ENCODE peak calls at places on chromosomes 4 and X, in nine cellular contexts. One of them, this sample, is unnamed.

GRCh38 chrX:47743504-47743903 is 84.5 kb upstream of the UXT start:
- DNase-seq in GM23338: no peak
- DNase-seq in neuronal stem cell: no peak
- DNase-seq in thoracic aorta: no peak
- DNase-seq in A549: no peak
- DNase-seq in cardiac muscle cell: no peak
- DNase-seq in upper lobe of right lung: no peak
- DNase-seq in SK-N-SH: no peak
- DNase-seq in CD4-positive, CD25-positive, alpha-beta regulatory T cell: no peak
- DNase-seq in this sample: no peak

GRCh38 chr4:1492636-1493539 is 86.6 kb upstream of the NKX1-1 start:
- DNase-seq in upper lobe of right lung: peak
- DNase-seq in GM23338: no peak
- DNase-seq in cardiac muscle cell: no peak
- DNase-seq in SK-N-SH: peak
- DNase-seq in neuronal stem cell: no peak
- DNase-seq in thoracic aorta: no peak
- DNase-seq in A549: no peak
- DNase-seq in CD4-positive, CD25-positive, alpha-beta regulatory T cell: no peak
- DNase-seq in this sample: no peak

GRCh38 chrX:129933700-129934099 is 27.7 kb downstream of the UTP14A start:
- DNase-seq in thoracic aorta: no peak
- DNase-seq in CD4-positive, CD25-positive, alpha-beta regulatory T cell: no peak
- DNase-seq in cardiac muscle cell: no peak
- DNase-seq in A549: no peak
- DNase-seq in SK-N-SH: no peak
- DNase-seq in upper lobe of right lung: no peak
- DNase-seq in GM23338: no peak
- DNase-seq in neuronal stem cell: no peak
- DNase-seq in this sample: no peak

GRCh38 chr4:121796283-121796682 is 4.8 kb upstream of the EXOSC9 start:
- DNase-seq in cardiac muscle cell: no peak
- DNase-seq in A549: no peak
- DNase-seq in GM23338: peak
- DNase-seq in neuronal stem cell: no peak
- DNase-seq in upper lobe of right lung: no peak
- DNase-seq in SK-N-SH: no peak
- DNase-seq in CD4-positive, CD25-positive, alpha-beta regulatory T cell: no peak
- DNase-seq in thoracic aorta: no peak
- DNase-seq in this sample: no peak

GRCh38 chr4:151223465-151223864 is 53.5 kb upstream of the PRSS48 start:
- DNase-seq in cardiac muscle cell: no peak
- DNase-seq in GM23338: no peak
- DNase-seq in SK-N-SH: no peak
- DNase-seq in A549: no peak
- DNase-seq in thoracic aorta: no peak
- DNase-seq in CD4-positive, CD25-positive, alpha-beta regulatory T cell: no peak
- DNase-seq in neuronal stem cell: no peak
- DNase-seq in upper lobe of right lung: no peak
- DNase-seq in this sample: no peak

GRCh38 chrX:154526901-154527675 is 11.1 kb upstream of the FAM3A start:
- DNase-seq in SK-N-SH: peak
- DNase-seq in thoracic aorta: no peak
- DNase-seq in neuronal stem cell: peak
- DNase-seq in GM23338: peak
- DNase-seq in A549: no peak
- DNase-seq in CD4-positive, CD25-positive, alpha-beta regulatory T cell: peak
- DNase-seq in cardiac muscle cell: peak
- DNase-seq in upper lobe of right lung: peak
- DNase-seq in this sample: no peak

GRCh38 chr4:2091990-2092652 is 33.0 kb downstream of the NAT8L start:
- DNase-seq in A549: no peak
- DNase-seq in upper lobe of right lung: no peak
- DNase-seq in GM23338: no peak
- DNase-seq in thoracic aorta: no peak
- DNase-seq in cardiac muscle cell: no peak
- DNase-seq in SK-N-SH: no peak
- DNase-seq in CD4-positive, CD25-positive, alpha-beta regulatory T cell: no peak
- DNase-seq in neuronal stem cell: no peak
- DNase-seq in this sample: no peak

GRCh38 chr4:95572304-95572991 is 23.7 kb upstream of the UNC5C start:
- DNase-seq in cardiac muscle cell: peak
- DNase-seq in neuronal stem cell: no peak
- DNase-seq in GM23338: peak
- DNase-seq in A549: no peak
- DNase-seq in SK-N-SH: no peak
- DNase-seq in thoracic aorta: no peak
- DNase-seq in CD4-positive, CD25-positive, alpha-beta regulatory T cell: no peak
- DNase-seq in upper lobe of right lung: peak
- DNase-seq in this sample: no peak

GRCh38 chr4:145635117-145635516 is 15.9 kb downstream of the MMAA start:
- DNase-seq in neuronal stem cell: no peak
- DNase-seq in thoracic aorta: no peak
- DNase-seq in CD4-positive, CD25-positive, alpha-beta regulatory T cell: no peak
- DNase-seq in SK-N-SH: no peak
- DNase-seq in GM23338: no peak
- DNase-seq in upper lobe of right lung: no peak
- DNase-seq in cardiac muscle cell: no peak
- DNase-seq in A549: no peak
- DNase-seq in this sample: no peak

GRCh38 chrX:15617111-15617510 is 16.4 kb upstream of the ACE2 start:
- DNase-seq in GM23338: no peak
- DNase-seq in SK-N-SH: no peak
- DNase-seq in thoracic aorta: no peak
- DNase-seq in neuronal stem cell: no peak
- DNase-seq in CD4-positive, CD25-positive, alpha-beta regulatory T cell: no peak
- DNase-seq in upper lobe of right lung: no peak
- DNase-seq in A549: no peak
- DNase-seq in cardiac muscle cell: no peak
- DNase-seq in this sample: no peak
- H3K27ac ChIP-seq in GM23338: no peak
- H3K27ac ChIP-seq in SK-N-SH: no peak
- H3K27ac ChIP-seq in thoracic aorta: no peak
- H3K27ac ChIP-seq in neuronal stem cell: no peak
- H3K27ac ChIP-seq in CD4-positive, CD25-positive, alpha-beta regulatory T cell: no peak
- H3K27ac ChIP-seq in upper lobe of right lung: no peak
- H3K27ac ChIP-seq in A549: no peak
- H3K27ac ChIP-seq in cardiac muscle cell: no peak
- H3K27ac ChIP-seq in this sample: no peak

GRCh38 chr4:105896461-105896939 is 1.2 kb downstream of the NPNT start:
- DNase-seq in cardiac muscle cell: no peak
- DNase-seq in neuronal stem cell: no peak
- DNase-seq in CD4-positive, CD25-positive, alpha-beta regulatory T cell: no peak
- DNase-seq in GM23338: peak
- DNase-seq in thoracic aorta: no peak
- DNase-seq in SK-N-SH: no peak
- DNase-seq in A549: no peak
- DNase-seq in upper lobe of right lung: no peak
- DNase-seq in this sample: no peak
- H3K4me3 ChIP-seq in cardiac muscle cell: peak
- H3K4me3 ChIP-seq in neuronal stem cell: peak
- H3K4me3 ChIP-seq in CD4-positive, CD25-positive, alpha-beta regulatory T cell: no peak
- H3K4me3 ChIP-seq in GM23338: peak
- H3K4me3 ChIP-seq in thoracic aorta: peak
- H3K4me3 ChIP-seq in SK-N-SH: peak
- H3K4me3 ChIP-seq in A549: no peak
- H3K4me3 ChIP-seq in upper lobe of right lung: peak
- H3K4me3 ChIP-seq in this sample: no peak

GRCh38 chrX:2321411-2321810 is 179.4 kb downstream of the DHRSX start:
- DNase-seq in neuronal stem cell: no peak
- DNase-seq in thoracic aorta: no peak
- DNase-seq in SK-N-SH: no peak
- DNase-seq in GM23338: no peak
- DNase-seq in cardiac muscle cell: no peak
- DNase-seq in upper lobe of right lung: no peak
- DNase-seq in A549: no peak
- DNase-seq in CD4-positive, CD25-positive, alpha-beta regulatory T cell: no peak
- DNase-seq in this sample: no peak

GRCh38 chrX:2318371-2318770 is 182.4 kb downstream of the DHRSX start:
- DNase-seq in A549: no peak
- DNase-seq in GM23338: no peak
- DNase-seq in cardiac muscle cell: no peak
- DNase-seq in CD4-positive, CD25-positive, alpha-beta regulatory T cell: no peak
- DNase-seq in neuronal stem cell: no peak
- DNase-seq in thoracic aorta: no peak
- DNase-seq in upper lobe of right lung: no peak
- DNase-seq in SK-N-SH: no peak
- DNase-seq in this sample: no peak

GRCh38 chrX:2317527-2318055 is 183.2 kb downstream of the DHRSX start:
- DNase-seq in CD4-positive, CD25-positive, alpha-beta regulatory T cell: no peak
- DNase-seq in A549: no peak
- DNase-seq in thoracic aorta: no peak
- DNase-seq in upper lobe of right lung: no peak
- DNase-seq in SK-N-SH: no peak
- DNase-seq in GM23338: no peak
- DNase-seq in cardiac muscle cell: no peak
- DNase-seq in neuronal stem cell: no peak
- DNase-seq in this sample: no peak

GRCh38 chrX:2320580-2321327 is 180.0 kb downstream of the DHRSX start:
- DNase-seq in thoracic aorta: no peak
- DNase-seq in CD4-positive, CD25-positive, alpha-beta regulatory T cell: no peak
- DNase-seq in neuronal stem cell: no peak
- DNase-seq in GM23338: no peak
- DNase-seq in SK-N-SH: peak
- DNase-seq in upper lobe of right lung: peak
- DNase-seq in cardiac muscle cell: peak
- DNase-seq in A549: peak
- DNase-seq in this sample: no peak

DNA sequence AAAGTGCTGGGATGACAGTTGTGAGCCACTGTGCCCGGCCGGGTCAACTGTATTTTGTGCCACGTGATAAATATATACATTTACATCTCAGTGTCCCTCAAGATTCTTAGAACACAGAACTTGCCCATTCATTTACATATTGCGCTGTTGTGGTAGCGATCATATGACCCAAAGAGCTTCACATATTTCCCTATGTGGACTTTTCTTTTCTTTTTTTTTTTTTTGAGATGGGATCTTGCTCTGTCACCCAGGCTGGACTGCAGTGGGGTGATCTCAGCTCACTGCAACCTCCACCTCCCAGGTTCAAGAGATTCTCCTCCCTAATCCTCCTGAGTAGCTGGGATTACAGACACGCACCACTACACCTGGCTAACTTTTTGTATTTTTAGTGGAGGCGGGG is 180.7 kb downstream of the DHRSX start:
- DNase-seq in upper lobe of right lung: no peak
- DNase-seq in cardiac muscle cell: no peak
- DNase-seq in thoracic aorta: no peak
- DNase-seq in neuronal stem cell: no peak
- DNase-seq in CD4-positive, CD25-positive, alpha-beta regulatory T cell: no peak
- DNase-seq in GM23338: no peak
- DNase-seq in SK-N-SH: no peak
- DNase-seq in A549: no peak
- DNase-seq in this sample: no peak
- H3K27ac ChIP-seq in upper lobe of right lung: peak
- H3K27ac ChIP-seq in cardiac muscle cell: peak
- H3K27ac ChIP-seq in thoracic aorta: no peak
- H3K27ac ChIP-seq in neuronal stem cell: no peak
- H3K27ac ChIP-seq in CD4-positive, CD25-positive, alpha-beta regulatory T cell: no peak
- H3K27ac ChIP-seq in GM23338: no peak
- H3K27ac ChIP-seq in SK-N-SH: no peak
- H3K27ac ChIP-seq in A549: no peak
- H3K27ac ChIP-seq in this sample: peak

DNA sequence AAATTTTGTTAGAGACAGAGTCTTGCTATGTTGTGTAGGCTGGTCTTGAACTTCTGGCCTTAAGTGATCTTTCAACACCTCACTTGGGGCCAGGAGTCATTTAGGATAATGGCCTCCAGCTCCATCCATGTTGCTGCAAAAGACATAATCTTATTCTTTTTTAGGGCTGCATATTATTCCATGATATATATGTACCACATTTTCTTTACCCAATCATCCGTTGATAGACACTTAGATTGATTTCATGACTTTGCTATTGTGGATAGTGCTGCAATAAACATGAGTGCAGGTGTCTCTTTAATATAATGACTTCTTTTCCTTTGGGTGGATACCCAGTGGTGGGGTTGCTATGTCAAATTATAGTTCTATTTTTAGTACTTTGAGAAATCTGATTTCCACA is 140.9 kb upstream of the LCORL start:
- DNase-seq in cardiac muscle cell: no peak
- DNase-seq in thoracic aorta: no peak
- DNase-seq in upper lobe of right lung: no peak
- DNase-seq in neuronal stem cell: no peak
- DNase-seq in CD4-positive, CD25-positive, alpha-beta regulatory T cell: no peak
- DNase-seq in SK-N-SH: no peak
- DNase-seq in GM23338: no peak
- DNase-seq in A549: no peak
- DNase-seq in this sample: no peak
- H3K4me3 ChIP-seq in cardiac muscle cell: no peak
- H3K4me3 ChIP-seq in thoracic aorta: no peak
- H3K4me3 ChIP-seq in upper lobe of right lung: no peak
- H3K4me3 ChIP-seq in neuronal stem cell: no peak
- H3K4me3 ChIP-seq in CD4-positive, CD25-positive, alpha-beta regulatory T cell: no peak
- H3K4me3 ChIP-seq in SK-N-SH: no peak
- H3K4me3 ChIP-seq in GM23338: no peak
- H3K4me3 ChIP-seq in A549: no peak
- H3K4me3 ChIP-seq in this sample: no peak

DNA sequence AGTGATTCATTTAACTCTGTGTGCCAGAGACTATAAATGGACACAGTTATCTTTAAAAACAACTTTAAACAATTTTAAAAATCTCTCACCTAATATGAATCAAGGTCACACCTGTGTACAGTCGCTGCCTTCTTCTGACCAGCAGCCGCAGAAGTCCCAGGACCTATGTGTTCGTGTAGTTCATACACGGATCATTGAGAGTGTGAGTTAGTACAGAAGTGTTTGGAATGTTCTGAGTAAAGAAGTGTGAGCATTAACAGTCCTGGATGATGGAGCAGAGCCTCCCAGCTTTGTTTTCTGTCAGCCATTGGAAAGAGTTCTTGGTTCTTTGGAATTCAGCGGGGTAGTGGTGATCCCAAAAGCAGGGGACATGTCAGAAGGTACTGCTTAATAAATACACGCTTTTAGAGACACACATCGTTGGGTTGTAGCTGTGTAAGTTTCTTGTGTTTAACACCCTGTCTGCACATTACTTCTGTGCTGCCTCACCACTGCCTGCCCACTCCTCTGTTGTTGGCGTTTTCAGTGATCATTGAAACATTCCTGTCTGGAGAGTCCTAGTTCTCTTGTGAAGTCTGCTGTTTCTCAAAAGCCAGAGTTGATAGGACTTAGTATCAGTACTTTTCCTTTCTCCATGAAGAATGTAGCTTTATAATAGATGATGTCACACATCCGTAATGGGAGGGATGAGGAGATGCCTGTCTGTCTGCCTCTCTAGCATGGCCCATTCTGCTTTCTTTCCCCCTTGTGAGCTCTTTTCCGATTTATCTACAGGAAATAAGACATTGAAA is 90.6 kb downstream of the PTTG2 start:
- DNase-seq in upper lobe of right lung: no peak
- DNase-seq in SK-N-SH: no peak
- DNase-seq in A549: no peak
- DNase-seq in GM23338: no peak
- DNase-seq in neuronal stem cell: no peak
- DNase-seq in cardiac muscle cell: peak
- DNase-seq in thoracic aorta: no peak
- DNase-seq in CD4-positive, CD25-positive, alpha-beta regulatory T cell: no peak
- DNase-seq in this sample: no peak
- H3K27ac ChIP-seq in upper lobe of right lung: no peak
- H3K27ac ChIP-seq in SK-N-SH: peak
- H3K27ac ChIP-seq in A549: no peak
- H3K27ac ChIP-seq in GM23338: no peak
- H3K27ac ChIP-seq in neuronal stem cell: no peak
- H3K27ac ChIP-seq in cardiac muscle cell: peak
- H3K27ac ChIP-seq in thoracic aorta: peak
- H3K27ac ChIP-seq in CD4-positive, CD25-positive, alpha-beta regulatory T cell: no peak
- H3K27ac ChIP-seq in this sample: no peak

This sample was measured in CD8-positive, alpha-beta memory T cell.